ENCODE peak calls at places on chromosomes 12 and 14, in five cellular contexts. B is NCI-H1092 treated with DMSO at 0.1 percent for 48 hours; Y is substantia nigra; D is germinal center; E is stimulated activated CD4-positive, alpha-beta T cell treated with anti-CD3 and anti-CD28 coated beads, Interleukin-2, amount 100 ng/mL, for 48 hours. H is an unnamed sample.

GRCh38 chr12:12927211-12928079 is 24.5 kb downstream of the GPRC5D start:
- DNase-seq in B (peak; percentile 23), Y (no peak), D (peak; percentile 45), E (peak; percentile 18), H (no peak)

GRCh38 chr12:23428758-23429157 is 520.7 kb downstream of the SOX5 start:
- DNase-seq in B (no peak), Y (no peak), D (no peak), E (no peak), H (no peak)

GRCh38 chr14:103118019-103118662 is 5.1 kb upstream of the TNFAIP2 start:
- DNase-seq in B (no peak), Y (no peak), D (no peak), E (no peak), H (no peak)

GRCh38 chr14:93185333-93185688 is 194 bp downstream of the LYSET start:
- DNase-seq in B (no peak), Y (no peak), D (peak; percentile 9), E (no peak), H (no peak)

GRCh38 chr14:58455593-58456265 is 28.2 kb downstream of the KIAA0586 start:
- DNase-seq in B (no peak), Y (no peak), D (no peak), E (no peak), H (no peak)

GRCh38 chr14:71883094-71883493 is 49.1 kb upstream of the RGS6 start:
- DNase-seq in B (no peak), Y (no peak), D (no peak), E (no peak), H (no peak)

GRCh38 chr12:55938826-55939501 is 8.0 kb downstream of the DGKA start:
- DNase-seq in B (no peak), Y (no peak), D (no peak), E (no peak), H (no peak)

GRCh38 chr12:96134200-96134599 is 60.0 kb upstream of the ELK3 start:
- DNase-seq in B (no peak), Y (no peak), D (no peak), E (no peak), H (peak; percentile 29)

GRCh38 chr12:54419088-54419887 is at the start of gene ITGA5:
- DNase-seq in B (no peak), Y (no peak), D (no peak), E (no peak), H (peak; percentile 57)

GRCh38 chr12:48779869-48780268 is 9.0 kb downstream of the ADCY6 start:
- DNase-seq in B (no peak), Y (no peak), D (no peak), E (no peak), H (no peak)

GRCh38 chr12:112166051-112167015 is 41.0 kb downstream of the TRAFD1 start:
- DNase-seq in B (no peak), Y (no peak), D (no peak), E (no peak), H (no peak)

GRCh38 chr14:75334191-75335051 is 55.8 kb downstream of the FOS start:
- DNase-seq in B (no peak), Y (no peak), D (peak; percentile 52), E (peak; percentile 31), H (no peak)

GRCh38 chr12:12721251-12721689 is 4.1 kb downstream of the CDKN1B start:
- DNase-seq in B (peak; percentile 65), Y (no peak), D (no peak), E (no peak), H (no peak)

GRCh38 chr12:116736962-116737773 is 701 bp downstream of the SPRING1 start:
- DNase-seq in B (no peak), Y (no peak), D (peak; percentile 18), E (no peak), H (peak; percentile 21)

GRCh38 chr12:98002887-98003493 is 512.4 kb upstream of the TMPO start:
- DNase-seq in B (peak; percentile 73), Y (no peak), D (peak; percentile 18), E (peak; percentile 12), H (peak; percentile 65)

GRCh38 chr12:96889273-96889933 is 17.7 kb upstream of the NEDD1 start:
- DNase-seq in B (no peak), Y (no peak), D (no peak), E (no peak), H (no peak)

GRCh38 chr12:93895096-93895460 is 217.9 kb downstream of the CRADD start:
- DNase-seq in B (no peak), Y (no peak), D (no peak), E (no peak), H (peak; percentile 15)

GRCh38 chr14:85214471-85214870 is 315.5 kb upstream of the FLRT2 start:
- DNase-seq in B (no peak), Y (no peak), D (no peak), E (no peak), H (no peak)

GRCh38 chr14:22748691-22749090 is 17.8 kb upstream of the OXA1L start:
- DNase-seq in B (no peak), Y (no peak), D (peak; percentile 51), E (no peak), H (no peak)

GRCh38 chr12:28189774-28190320 is 409 bp upstream of the CCDC91 start:
- DNase-seq in B (no peak), Y (no peak), D (no peak), E (no peak), H (no peak)

GRCh38 chr14:41636492-41637392 is 30.1 kb downstream of the LRFN5 start:
- DNase-seq in B (no peak), Y (no peak), D (no peak), E (no peak), H (no peak)

GRCh38 chr14:92880851-92881250 is 42.1 kb upstream of the CHGA start:
- DNase-seq in B (peak; percentile 77), Y (no peak), D (no peak), E (no peak), H (no peak)

GRCh38 chr12:4108803-4109345 is 164.7 kb upstream of the CCND2 start:
- DNase-seq in B (no peak), Y (no peak), D (no peak), E (no peak), H (no peak)

H was measured in DND-41.